ENCODE peak calls at places on chromosomes 11 and 22, in ten cellular contexts. H is lower leg skin; J is amniotic stem cell; Z is naive B cell; M is activated naive CD4-positive, alpha-beta T cell treated with anti-CD3 and anti-CD28 coated beads for 36 hours; O is SJSA1; V is HT1080; C is T-cell; B is T follicular helper cell; Y is iris pigment epithelial cell. L is an unnamed sample.

GRCh38 chr11:120133216-120134105 is 4.5 kb downstream of the TRIM29 start:
- DNase-seq in H (peak; percentile 83), J (no peak), Z (no peak), M (no peak), O (peak; percentile 15), V (no peak), C (no peak), B (no peak), Y (no peak), L (no peak)

GRCh38 chr11:66976048-66976467 is 954 bp downstream of the C11orf86 start:
- DNase-seq in H (no peak), J (no peak), Z (no peak), M (peak; percentile 30), O (no peak), V (peak; percentile 35), C (no peak), B (no peak), Y (no peak), L (peak; percentile 70)

GRCh38 chr11:65113361-65113756 is 1.7 kb downstream of the TM7SF2 start:
- DNase-seq in H (no peak), J (no peak), Z (no peak), M (no peak), O (peak; percentile 56), V (no peak), C (no peak), B (no peak), Y (no peak), L (no peak)

GRCh38 chr22:34068011-34068410 is 147.7 kb upstream of the LARGE1 start:
- DNase-seq in H (no peak), J (no peak), Z (no peak), M (no peak), O (no peak), V (no peak), C (no peak), B (no peak), Y (no peak), L (no peak)

GRCh38 chr11:2480874-2481220 is 36.0 kb downstream of the KCNQ1 start:
- DNase-seq in H (no peak), J (no peak), Z (peak; percentile 24), M (peak; percentile 38), O (no peak), V (no peak), C (no peak), B (no peak), Y (no peak), L (no peak)

GRCh38 chr11:110148775-110149744 is 55.9 kb downstream of the ZC3H12C start:
- DNase-seq in H (no peak), J (no peak), Z (no peak), M (no peak), O (no peak), V (peak; percentile 85), C (no peak), B (no peak), Y (peak; percentile 93), L (no peak)

GRCh38 chr22:37681001-37681424 is 5.1 kb upstream of the NOL12 start:
- DNase-seq in H (no peak), J (no peak), Z (no peak), M (no peak), O (no peak), V (peak; percentile 61), C (no peak), B (no peak), Y (peak; percentile 68), L (no peak)

GRCh38 chr11:86952933-86953637 is 2.1 kb downstream of the FZD4 start:
- DNase-seq in H (no peak), J (no peak), Z (no peak), M (no peak), O (no peak), V (no peak), C (no peak), B (no peak), Y (peak; percentile 61), L (no peak)

GRCh38 chr11:134509381-134510068 is 97.5 kb upstream of the B3GAT1 start:
- DNase-seq in H (peak; percentile 76), J (no peak), Z (no peak), M (no peak), O (no peak), V (no peak), C (no peak), B (no peak), Y (no peak), L (peak; percentile 32)

GRCh38 chr22:50260801-50261614 is 475 bp downstream of the MAPK12 start:
- DNase-seq in H (no peak), J (no peak), Z (no peak), M (no peak), O (no peak), V (peak; percentile 42), C (no peak), B (no peak), Y (peak; percentile 86), L (no peak)

GRCh38 chr22:35102663-35103062 is 36.7 kb downstream of the ISX start:
- DNase-seq in H (peak; percentile 58), J (no peak), Z (no peak), M (no peak), O (no peak), V (peak; percentile 88), C (no peak), B (no peak), Y (peak; percentile 14), L (peak; percentile 16)

GRCh38 chr11:120203626-120204025 is 7.2 kb upstream of the OAF start:
- DNase-seq in H (no peak), J (no peak), Z (no peak), M (no peak), O (no peak), V (no peak), C (no peak), B (no peak), Y (no peak), L (no peak)

GRCh38 chr11:69002101-69002742 is 10.8 kb downstream of the MRGPRF start:
- DNase-seq in H (peak; percentile 68), J (no peak), Z (no peak), M (no peak), O (peak; percentile 56), V (no peak), C (no peak), B (no peak), Y (no peak), L (no peak)

GRCh38 chr11:71179877-71180276 is 72.5 kb downstream of the SHANK2 start:
- DNase-seq in H (peak; percentile 40), J (no peak), Z (no peak), M (no peak), O (no peak), V (no peak), C (no peak), B (no peak), Y (no peak), L (peak; percentile 90)

GRCh38 chr11:46618789-46619188 is 1.4 kb downstream of the ATG13 start:
- DNase-seq in H (no peak), J (no peak), Z (no peak), M (no peak), O (no peak), V (no peak), C (no peak), B (no peak), Y (peak; percentile 16), L (no peak)

GRCh38 chr11:15700456-15700855 is 585.7 kb downstream of the INSC start:
- DNase-seq in H (no peak), J (no peak), Z (no peak), M (no peak), O (peak; percentile 28), V (no peak), C (no peak), B (no peak), Y (no peak), L (no peak)

GRCh38 chr11:61460474-61460881 is 30.6 kb downstream of the SDHAF2 start:
- DNase-seq in H (no peak), J (no peak), Z (no peak), M (no peak), O (no peak), V (no peak), C (no peak), B (no peak), Y (no peak), L (no peak)

GRCh38 chr11:103881518-103882070 is 154.8 kb upstream of the DDI1 start:
- DNase-seq in H (no peak), J (no peak), Z (no peak), M (no peak), O (no peak), V (no peak), C (no peak), B (no peak), Y (peak; percentile 20), L (no peak)

L was measured in Caco-2.